ENCODE peak calls at places on chromosomes 16 and 17, in seven cellular contexts. X is H1, G is IMR-90, N is fibroblast of lung, O is Panc1, P is breast epithelium, B is uterus. W is an unnamed sample. For H3K27me3, the result is how much of the 10 kb centered on the place peaks cover.

GRCh38 chr16:21727344-21727743 is 63.6 kb downstream of the OTOA start:
- DNase-seq in X (no peak), G (no peak), N (no peak), O (no peak), P (no peak), B (no peak), W (no peak)

GRCh38 chr17:74454197-74455024 is 12.0 kb upstream of the CD300A start:
- DNase-seq in X (peak), G (peak), N (peak), O (no peak), P (no peak), B (peak), W (no peak)

GRCh38 chr17:3030096-3030495 is 33.3 kb downstream of the OR1D5 start:
- DNase-seq in X (no peak), G (peak), N (peak), O (peak), P (no peak), B (no peak), W (no peak)

GRCh38 chr17:16521070-16521727 is 29.2 kb upstream of the LRRC75A start:
- DNase-seq in X (peak), G (peak), N (peak), O (peak), P (peak), B (peak), W (peak)

GRCh38 chr17:5135726-5136579 is 20.1 kb downstream of the USP6 start:
- DNase-seq in X (peak), G (no peak), N (no peak), O (no peak), P (no peak), B (no peak), W (no peak)

GRCh38 chr17:13921841-13922776 is 147.2 kb upstream of the COX10 start:
- DNase-seq in X (no peak), G (no peak), N (no peak), O (no peak), P (no peak), B (no peak), W (no peak)

GRCh38 chr17:77481476-77482374 is 341.0 kb downstream of the SEC14L1 start:
- DNase-seq in X (no peak), G (no peak), N (no peak), O (no peak), P (no peak), B (no peak), W (no peak)

GRCh38 chr17:41392278-41392677 is 5.1 kb downstream of the KRT31 start:
- DNase-seq in X (no peak), G (peak), N (peak), O (no peak), P (no peak), B (no peak), W (no peak)

GRCh38 chr16:69397821-69398521 is 12.2 kb upstream of the TERF2 start:
- DNase-seq in X (peak), G (peak), N (peak), O (no peak), P (no peak), B (peak), W (no peak)

GRCh38 chr16:11610580-11610979 is 23.9 kb upstream of the LITAF start:
- DNase-seq in X (no peak), G (no peak), N (no peak), O (no peak), P (no peak), B (no peak), W (no peak)

GRCh38 chr17:53264730-53265129 is 558.0 kb upstream of the KIF2B start:
- DNase-seq in X (no peak), G (no peak), N (no peak), O (no peak), P (no peak), B (no peak), W (no peak)

GRCh38 chr16:84052071-84052622 is 9.6 kb upstream of the SLC38A8 start:
- DNase-seq in X (no peak), G (no peak), N (no peak), O (no peak), P (no peak), B (no peak), W (no peak)

GRCh38 chr17:28711723-28712036 is at the start of gene PROCA1:
- DNase-seq in X (no peak), G (no peak), N (no peak), O (no peak), P (no peak), B (no peak), W (no peak)

GRCh38 chr17:70313031-70313430 is 143.7 kb downstream of the KCNJ2 start:
- DNase-seq in X (no peak), G (peak), N (peak), O (no peak), P (no peak), B (no peak), W (no peak)

GRCh38 chr16:90020838-90021382 is 1.7 kb upstream of the DBNDD1 start:
- DNase-seq in X (no peak), G (peak), N (peak), O (no peak), P (no peak), B (no peak), W (no peak)

GRCh38 chr17:57970706-57971105 is 15.5 kb upstream of the CUEDC1 start:
- DNase-seq in X (no peak), G (peak), N (peak), O (no peak), P (no peak), B (no peak), W (no peak)

GRCh38 chr17:63698886-63699637 is 863 bp downstream of the LIMD2 start:
- DNase-seq in X (peak), G (peak), N (peak), O (no peak), P (no peak), B (no peak), W (no peak)

GRCh38 chr16:57601801-57602478 is 26.5 kb upstream of the ADGRG1 start:
- DNase-seq in X (no peak), G (no peak), N (peak), O (no peak), P (no peak), B (no peak), W (no peak)

GRCh38 chr17:32335647-32336046 is 6.3 kb downstream of the C17orf75 start:
- DNase-seq in X (no peak), G (peak), N (peak), O (no peak), P (no peak), B (no peak), W (no peak)

GRCh38 chr16:10138881-10139280 is 43.3 kb downstream of the GRIN2A start:
- DNase-seq in X (no peak), G (no peak), N (no peak), O (no peak), P (no peak), B (no peak), W (no peak)

GRCh38 chr16:27446721-27447120 is 44.7 kb downstream of the IL21R start:
- DNase-seq in X (no peak), G (no peak), N (no peak), O (no peak), P (no peak), B (no peak), W (no peak)

GRCh38 chr17:81884520-81884919 is 6.9 kb downstream of the ALYREF start:
- DNase-seq in X (no peak), G (no peak), N (peak), O (no peak), P (no peak), B (no peak), W (no peak)

GRCh38 chr16:6684076-6684673 is 648.5 kb upstream of the RBFOX1 start:
- DNase-seq in X (peak), G (no peak), N (no peak), O (peak), P (no peak), B (no peak), W (peak)

GRCh38 chr16:26334218-26335111 is 642.7 kb downstream of the HS3ST4 start:
- DNase-seq in X (no peak), G (no peak), N (no peak), O (no peak), P (no peak), B (no peak), W (no peak)

GRCh38 chr16:2838928-2839327 is 8.8 kb downstream of the ZG16B start:
- DNase-seq in X (peak), G (peak), N (peak), O (no peak), P (peak), B (peak), W (peak)

GRCh38 chr17:57419940-57420522 is 163.7 kb downstream of the MSI2 start:
- DNase-seq in X (no peak), G (no peak), N (no peak), O (no peak), P (no peak), B (no peak), W (no peak)

GRCh38 chr17:49361129-49361901 is 735 bp downstream of the ZNF652 start:
- DNase-seq in X (peak), G (no peak), N (peak), O (no peak), P (peak), B (peak), W (no peak)

GRCh38 chr16:69411064-69411985 is 13.1 kb upstream of the CYB5B start:
- DNase-seq in X (no peak), G (no peak), N (no peak), O (no peak), P (no peak), B (no peak), W (no peak)

GRCh38 chr16:30953111-30953510 is 4.2 kb downstream of the ORAI3 start:
- DNase-seq in X (no peak), G (no peak), N (no peak), O (no peak), P (no peak), B (no peak), W (no peak)

GRCh38 chr16:30951193-30951592 is 2.3 kb downstream of the ORAI3 start:
- DNase-seq in X (no peak), G (no peak), N (no peak), O (no peak), P (no peak), B (no peak), W (no peak)

GRCh38 chr16:30950516-30951073 is 1.7 kb downstream of the ORAI3 start:
- DNase-seq in X (no peak), G (no peak), N (no peak), O (no peak), P (no peak), B (no peak), W (no peak)

GRCh38 chr16:30953511-30954124 is 3.9 kb upstream of the SETD1A start:
- DNase-seq in X (peak), G (peak), N (peak), O (no peak), P (no peak), B (peak), W (no peak)

GRCh38 chr16:30951785-30952184 is 2.9 kb downstream of the ORAI3 start:
- DNase-seq in X (no peak), G (peak), N (peak), O (no peak), P (peak), B (peak), W (no peak)
- H3K27ac ChIP-seq in X (no peak), G (no peak), N (no peak), O (no peak), P (no peak), B (peak), W (no peak)

GRCh38 chr16:23225634-23226033 is 43.1 kb downstream of the SCNN1G start:
- DNase-seq in X (no peak), G (no peak), N (no peak), O (no peak), P (no peak), B (no peak), W (no peak)
- H3K27me3 ChIP-seq in X (under half), G (under half), N (under half), O (under half), P (under half), B (under half), W (under half)

GRCh38 chr17:55426851-55427586 is 5.4 kb upstream of the MMD start:
- DNase-seq in X (no peak), G (peak), N (no peak), O (no peak), P (no peak), B (no peak), W (no peak)
- H3K27ac ChIP-seq in X (no peak), G (no peak), N (no peak), O (no peak), P (no peak), B (no peak), W (no peak)

GRCh38 chr16:8271344-8271743 is 319.0 kb downstream of the TMEM114 start:
- DNase-seq in X (no peak), G (no peak), N (no peak), O (no peak), P (no peak), B (no peak), W (no peak)
- H3K27me3 ChIP-seq in X (under half), G (under half), N (under half), O (under half), P (under half), B (under half), W (under half)

GRCh38 chr17:29847118-29847517 is 82.9 kb downstream of the SSH2 start:
- DNase-seq in X (no peak), G (no peak), N (no peak), O (no peak), P (no peak), B (no peak), W (no peak)
- H3K27ac ChIP-seq in X (no peak), G (no peak), N (no peak), O (no peak), P (no peak), B (no peak), W (no peak)

GRCh38 chr16:872436-873242 is 72.1 kb upstream of the GNG13 start:
- DNase-seq in X (no peak), G (no peak), N (no peak), O (no peak), P (no peak), B (no peak), W (no peak)
- H3K27me3 ChIP-seq in X (under half), G (under half), N (under half), O (under half), P (under half), B (under half), W (under half)

DNA sequence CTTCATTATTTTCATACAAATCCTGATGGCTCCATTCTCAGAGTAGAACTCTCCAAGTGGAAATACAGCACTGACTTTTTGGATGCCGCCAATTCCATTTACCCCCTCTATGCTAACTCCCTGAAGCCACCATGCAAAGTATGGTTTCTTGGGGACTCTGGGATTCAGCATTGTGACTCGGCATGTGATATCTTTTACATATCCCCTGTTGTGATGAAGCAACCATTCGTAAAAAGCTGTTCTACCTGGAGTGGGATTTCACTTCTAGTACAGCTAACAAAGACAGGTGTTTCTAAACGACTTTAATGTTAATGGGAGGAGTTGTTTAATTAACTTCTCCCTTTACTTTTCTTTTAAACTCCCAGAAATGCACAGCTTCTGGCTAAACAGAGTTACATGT is 533.5 kb downstream of the RBFOX1 start:
- DNase-seq in X (no peak), G (no peak), N (no peak), O (no peak), P (no peak), B (no peak), W (no peak)
- H3K27ac ChIP-seq in X (no peak), G (no peak), N (no peak), O (no peak), P (no peak), B (no peak), W (no peak)

DNA sequence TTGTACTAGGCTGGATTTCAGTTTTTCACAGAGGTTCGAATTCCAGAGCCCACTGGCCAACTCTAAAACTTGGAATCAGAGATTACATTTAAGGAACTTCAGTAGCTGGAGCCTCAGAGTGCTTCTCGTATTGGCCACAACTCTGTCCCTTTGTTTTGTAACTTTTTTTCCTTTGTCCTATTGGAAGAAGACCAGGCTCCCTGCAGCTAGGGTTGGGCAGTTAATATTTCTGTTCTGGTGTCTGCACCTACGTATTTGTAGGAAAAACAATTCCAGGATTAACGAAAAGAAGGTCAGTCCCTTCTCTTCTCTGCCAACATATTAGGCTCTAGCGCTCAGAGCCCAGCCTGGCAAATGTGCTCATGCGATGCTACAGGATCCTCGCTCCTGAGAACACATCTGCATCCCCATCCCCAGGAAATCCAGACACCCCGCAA is 1.9 kb downstream of the CDH11 start:
- DNase-seq in X (no peak), G (peak), N (peak), O (no peak), P (peak), B (peak), W (no peak)
- H3K27me3 ChIP-seq in X (under half), G (under half), N (under half), O (under half), P (under half), B (under half), W (under half)

GRCh38 chr16:51133691-51134090 is 17.4 kb downstream of the SALL1 start:
- DNase-seq in X (peak), G (no peak), N (no peak), O (no peak), P (no peak), B (no peak), W (no peak)
- H3K27ac ChIP-seq in X (no peak), G (no peak), N (no peak), O (no peak), P (no peak), B (peak), W (no peak)

GRCh38 chr16:49854227-49855203 is 1.4 kb downstream of the ZNF423 start:
- DNase-seq in X (no peak), G (no peak), N (peak), O (no peak), P (no peak), B (no peak), W (no peak)
- H3K27me3 ChIP-seq in X (under half), G (half or more), N (under half), O (under half), P (under half), B (under half), W (under half)

W was measured in iPS DF 6.9.